ENCODE peak calls at places on chromosome 11, in five cellular contexts. T is cardiac muscle cell, D is PC-9, I is body of pancreas, J is WERI-Rb-1. Z is an unnamed sample. For H3K27me3, the result is how much of the 10 kb centered on the place peaks cover.

GRCh38 chr11:82978422-82979099 is 77.0 kb downstream of the DDIAS start:
- DNase-seq in J (no peak), T (peak), D (no peak), I (no peak), Z (no peak)

GRCh38 chr11:109641549-109641948 is 219.6 kb downstream of the C11orf87 start:
- DNase-seq in J (no peak), I (no peak), T (peak), D (peak), Z (peak)

GRCh38 chr11:11427185-11427944 is 74.3 kb upstream of the CSNK2A3 start:
- DNase-seq in T (no peak), I (no peak), D (no peak), J (no peak), Z (no peak)

GRCh38 chr11:87324817-87325489 is 287.2 kb downstream of the TMEM135 start:
- DNase-seq in D (no peak), I (no peak), T (no peak), J (no peak), Z (no peak)

GRCh38 chr11:27158763-27159679 is 118.4 kb downstream of the BBOX1 start:
- DNase-seq in D (peak), J (peak), T (peak), I (peak), Z (peak)

GRCh38 chr11:111329306-111330204 is 31.2 kb downstream of the POU2AF3 start:
- DNase-seq in I (peak), T (no peak), D (no peak), J (no peak), Z (no peak)

GRCh38 chr11:8098361-8098760 is 17.4 kb downstream of the TUB start:
- DNase-seq in T (peak), J (peak), I (peak), D (no peak), Z (no peak)

GRCh38 chr11:87228820-87229219 is 191.1 kb downstream of the TMEM135 start:
- DNase-seq in D (no peak), I (no peak), J (no peak), T (no peak), Z (no peak)

GRCh38 chr11:110172666-110173065 is 79.5 kb downstream of the ZC3H12C start:
- DNase-seq in T (no peak), I (no peak), D (no peak), J (no peak), Z (no peak)

GRCh38 chr11:60899021-60899936 is 7.1 kb downstream of the PRPF19 start:
- DNase-seq in T (peak), J (peak), I (peak), D (peak), Z (peak)

GRCh38 chr11:33444835-33445594 is 187.8 kb downstream of the HIPK3 start:
- DNase-seq in I (no peak), D (no peak), T (peak), J (no peak), Z (no peak)

GRCh38 chr11:88384678-88385015 is 47.1 kb upstream of the CTSC start:
- DNase-seq in D (peak), I (no peak), T (peak), J (no peak), Z (no peak)

GRCh38 chr11:69297926-69298777 is 4.2 kb downstream of the MYEOV start:
- DNase-seq in I (peak), J (no peak), T (peak), D (peak), Z (peak)

GRCh38 chr11:102762414-102762813 is 18.0 kb downstream of the MMP10 start:
- DNase-seq in I (no peak), J (no peak), D (no peak), T (no peak), Z (no peak)

DNA sequence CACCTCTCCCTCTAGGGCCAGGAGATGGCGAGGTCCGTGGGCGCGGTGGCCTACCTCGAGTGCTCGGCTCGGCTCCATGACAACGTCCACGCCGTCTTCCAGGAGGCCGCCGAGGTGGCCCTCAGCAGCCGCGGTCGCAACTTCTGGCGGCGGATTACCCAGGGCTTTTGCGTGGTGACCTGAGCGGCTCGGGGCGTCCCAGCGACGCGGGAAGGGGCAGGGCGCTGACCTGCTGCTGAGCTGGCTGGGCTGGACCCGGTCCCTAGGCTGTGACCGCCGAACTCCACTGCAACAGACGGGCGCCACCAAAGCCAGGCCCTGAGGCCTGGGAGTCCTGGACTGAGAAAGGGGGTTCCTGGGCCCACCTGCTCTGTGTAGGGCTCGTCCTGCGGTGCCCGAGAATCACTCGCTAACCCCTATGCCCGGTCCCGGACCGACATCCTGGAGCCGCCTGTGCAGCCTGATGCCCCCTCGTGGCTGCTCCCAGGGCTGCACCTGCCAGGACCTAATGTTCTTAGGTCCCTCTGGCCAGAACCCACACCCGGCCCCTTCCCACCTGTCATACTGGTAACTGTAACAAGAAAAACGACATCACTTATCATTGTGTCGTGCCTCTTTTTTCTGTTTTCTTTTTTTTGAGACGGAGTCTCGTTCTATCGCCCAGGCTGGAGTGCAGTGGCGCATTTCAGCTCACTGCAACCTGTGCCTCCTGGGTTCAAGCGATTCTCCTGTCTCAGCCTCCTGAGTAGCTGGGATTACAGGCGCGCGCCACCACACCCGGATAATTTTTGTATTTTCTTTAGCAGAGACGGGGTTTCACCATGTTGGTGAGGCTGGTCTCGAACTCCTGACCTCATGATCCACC is 15.0 kb downstream of the RHOD start:
- DNase-seq in J (peak), D (no peak), I (peak), T (peak), Z (peak)
- H3K4me3 ChIP-seq in J (no peak), D (no peak), I (no peak), T (no peak), Z (peak)

GRCh38 chr11:119934866-119935265 is 203.0 kb downstream of the TRIM29 start:
- DNase-seq in T (no peak), D (no peak), I (no peak), J (no peak), Z (no peak)

GRCh38 chr11:119933584-119933983 is 204.3 kb downstream of the TRIM29 start:
- DNase-seq in D (no peak), J (no peak), T (no peak), I (no peak), Z (no peak)

GRCh38 chr11:119933164-119933563 is 204.2 kb upstream of the NECTIN1 start:
- DNase-seq in D (no peak), I (no peak), J (no peak), T (no peak), Z (no peak)

GRCh38 chr11:119935341-119935925 is 202.5 kb downstream of the TRIM29 start:
- DNase-seq in T (no peak), J (no peak), I (no peak), D (no peak), Z (no peak)

DNA sequence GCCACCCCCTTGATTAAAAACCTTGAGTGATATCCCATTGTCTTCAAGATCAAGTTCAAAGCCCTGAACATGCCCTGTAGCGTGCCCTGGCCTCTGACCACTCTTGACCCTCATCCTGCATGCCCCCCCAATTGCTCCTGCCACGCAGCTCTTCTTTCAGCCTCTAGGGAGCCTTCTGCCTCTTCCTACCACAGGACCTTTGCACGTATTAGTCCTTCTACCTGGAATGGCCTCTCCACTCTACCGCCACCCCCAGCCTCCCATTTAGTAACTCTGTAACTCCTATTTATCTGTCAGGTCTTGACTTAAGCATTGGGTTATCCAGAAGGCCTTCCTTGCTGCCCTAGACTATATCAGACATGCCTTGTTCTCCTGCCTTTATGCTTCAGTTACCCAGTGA is 203.6 kb downstream of the TRIM29 start:
- DNase-seq in T (no peak), I (no peak), D (no peak), J (no peak), Z (no peak)
- H3K27me3 ChIP-seq in T (under half), I (under half), D (half or more), J (under half), Z (under half)

GRCh38 chr11:101584129-101584515 is 315 bp upstream of the TRPC6 start:
- DNase-seq in I (no peak), T (no peak), D (no peak), J (no peak), Z (no peak)
- H3K4me3 ChIP-seq in I (no peak), T (peak), D (no peak), J (no peak), Z (peak)

GRCh38 chr11:116257092-116257491 is 515.7 kb downstream of the BUD13 start:
- DNase-seq in T (no peak), I (no peak), J (no peak), D (no peak), Z (no peak)
- H3K27me3 ChIP-seq in T (under half), I (under half), J (under half), D (half or more), Z (under half)

DNA sequence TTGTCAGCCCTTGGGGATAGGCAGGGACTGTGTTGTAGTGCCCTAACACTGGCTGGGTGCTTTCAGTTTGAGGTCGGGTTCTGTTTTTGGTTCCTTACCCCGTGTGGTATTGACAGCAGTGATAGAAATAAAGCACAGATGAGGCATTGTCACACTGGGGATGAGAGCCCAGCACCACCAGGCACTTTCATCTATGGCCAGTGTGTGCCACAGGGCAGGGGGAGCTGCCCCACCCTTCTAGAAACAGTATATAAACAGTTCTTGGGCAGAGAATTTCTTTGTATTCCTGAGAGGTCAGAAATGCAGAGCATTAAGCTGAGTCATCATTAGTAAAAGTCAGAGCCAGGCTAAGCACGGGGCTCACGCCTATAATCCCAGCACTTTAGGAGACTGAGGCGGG is 23.1 kb upstream of the CDC42EP2 start:
- DNase-seq in J (no peak), D (peak), I (no peak), T (peak), Z (no peak)
- H3K4me3 ChIP-seq in J (no peak), D (peak), I (no peak), T (no peak), Z (no peak)

Z was measured in H7.